ENCODE peak calls at places on chromosome 1, in eight cellular contexts. One of them, this sample, is unnamed.
A peak's percentile ranks its signal among the peaks of the same experiment; 100 is the strongest.

GRCh38 chr1:215052656-215053055 is 29.9 kb upstream of the KCNK2 start:
- DNase-seq in body of pancreas: no peak
- DNase-seq in tibial nerve: no peak
- DNase-seq in A549: no peak
- DNase-seq in Peyer's patch: no peak
- DNase-seq in GM12891: no peak
- DNase-seq in NB4: no peak
- DNase-seq in transverse colon: no peak
- DNase-seq in this sample: no peak

GRCh38 chr1:64823691-64824476 is 79.0 kb downstream of the RAVER2 start:
- DNase-seq in NB4: peak; percentile 73
- DNase-seq in A549: peak; percentile 74
- DNase-seq in tibial nerve: peak; percentile 91
- DNase-seq in transverse colon: peak; percentile 76
- DNase-seq in GM12891: no peak
- DNase-seq in body of pancreas: peak; percentile 86
- DNase-seq in Peyer's patch: peak; percentile 69
- DNase-seq in this sample: peak; percentile 78

GRCh38 chr1:157193219-157193618 is 55.0 kb upstream of the ETV3 start:
- DNase-seq in tibial nerve: no peak
- DNase-seq in body of pancreas: no peak
- DNase-seq in NB4: no peak
- DNase-seq in GM12891: no peak
- DNase-seq in A549: no peak
- DNase-seq in Peyer's patch: no peak
- DNase-seq in transverse colon: no peak
- DNase-seq in this sample: no peak

GRCh38 chr1:3002349-3003038 is 18.8 kb upstream of the ACTRT2 start:
- DNase-seq in GM12891: no peak
- DNase-seq in NB4: no peak
- DNase-seq in transverse colon: no peak
- DNase-seq in body of pancreas: no peak
- DNase-seq in A549: no peak
- DNase-seq in tibial nerve: no peak
- DNase-seq in Peyer's patch: no peak
- DNase-seq in this sample: no peak

GRCh38 chr1:180920702-180921101 is 8.0 kb downstream of the KIAA1614 start:
- DNase-seq in transverse colon: no peak
- DNase-seq in NB4: no peak
- DNase-seq in A549: peak; percentile 26
- DNase-seq in GM12891: peak; percentile 46
- DNase-seq in Peyer's patch: no peak
- DNase-seq in body of pancreas: no peak
- DNase-seq in tibial nerve: no peak
- DNase-seq in this sample: peak; percentile 12

GRCh38 chr1:165397945-165398344 is 41.4 kb upstream of the LMX1A start:
- DNase-seq in GM12891: no peak
- DNase-seq in transverse colon: no peak
- DNase-seq in NB4: peak; percentile 43
- DNase-seq in Peyer's patch: no peak
- DNase-seq in A549: no peak
- DNase-seq in body of pancreas: peak; percentile 17
- DNase-seq in tibial nerve: peak; percentile 38
- DNase-seq in this sample: no peak

GRCh38 chr1:47437518-47438320 is at the start of gene FOXD2:
- DNase-seq in GM12891: peak; percentile 98
- DNase-seq in body of pancreas: peak; percentile 86
- DNase-seq in NB4: peak; percentile 92
- DNase-seq in tibial nerve: peak; percentile 84
- DNase-seq in A549: peak; percentile 84
- DNase-seq in Peyer's patch: peak; percentile 83
- DNase-seq in transverse colon: peak; percentile 94
- DNase-seq in this sample: peak; percentile 93

GRCh38 chr1:211323156-211324063 is 3.2 kb upstream of the TRAF5 start:
- DNase-seq in NB4: peak; percentile 79
- DNase-seq in GM12891: no peak
- DNase-seq in transverse colon: peak; percentile 68
- DNase-seq in A549: peak; percentile 66
- DNase-seq in body of pancreas: peak; percentile 75
- DNase-seq in Peyer's patch: peak; percentile 81
- DNase-seq in tibial nerve: peak; percentile 77
- DNase-seq in this sample: peak; percentile 70

GRCh38 chr1:77978293-77978968 is 441 bp downstream of the FUBP1 start:
- DNase-seq in A549: peak; percentile 88
- DNase-seq in body of pancreas: peak; percentile 78
- DNase-seq in transverse colon: peak; percentile 78
- DNase-seq in tibial nerve: peak; percentile 82
- DNase-seq in NB4: peak; percentile 96
- DNase-seq in GM12891: peak; percentile 38
- DNase-seq in Peyer's patch: peak; percentile 78
- DNase-seq in this sample: peak; percentile 92

GRCh38 chr1:3930696-3931309 is 30.7 kb upstream of the C1orf174 start:
- DNase-seq in GM12891: no peak
- DNase-seq in A549: no peak
- DNase-seq in NB4: no peak
- DNase-seq in Peyer's patch: no peak
- DNase-seq in body of pancreas: no peak
- DNase-seq in tibial nerve: no peak
- DNase-seq in transverse colon: no peak
- DNase-seq in this sample: peak; percentile 33

GRCh38 chr1:9655127-9655723 is 3.7 kb downstream of the PIK3CD start:
- DNase-seq in GM12891: no peak
- DNase-seq in Peyer's patch: peak; percentile 30
- DNase-seq in transverse colon: no peak
- DNase-seq in NB4: peak; percentile 85
- DNase-seq in tibial nerve: no peak
- DNase-seq in body of pancreas: no peak
- DNase-seq in A549: no peak
- DNase-seq in this sample: no peak

GRCh38 chr1:9659328-9659727 is 7.8 kb downstream of the PIK3CD start:
- DNase-seq in A549: no peak
- DNase-seq in tibial nerve: no peak
- DNase-seq in Peyer's patch: no peak
- DNase-seq in transverse colon: no peak
- DNase-seq in body of pancreas: no peak
- DNase-seq in GM12891: no peak
- DNase-seq in NB4: peak; percentile 70
- DNase-seq in this sample: no peak

GRCh38 chr1:9658186-9658585 is 6.7 kb downstream of the PIK3CD start:
- DNase-seq in transverse colon: no peak
- DNase-seq in A549: no peak
- DNase-seq in GM12891: no peak
- DNase-seq in NB4: peak; percentile 59
- DNase-seq in tibial nerve: no peak
- DNase-seq in Peyer's patch: no peak
- DNase-seq in body of pancreas: no peak
- DNase-seq in this sample: no peak

GRCh38 chr1:9655836-9656235 is 4.3 kb downstream of the PIK3CD start:
- DNase-seq in A549: no peak
- DNase-seq in transverse colon: no peak
- DNase-seq in GM12891: no peak
- DNase-seq in NB4: no peak
- DNase-seq in Peyer's patch: no peak
- DNase-seq in body of pancreas: no peak
- DNase-seq in tibial nerve: no peak
- DNase-seq in this sample: no peak

GRCh38 chr1:9657521-9658032 is 6.0 kb downstream of the PIK3CD start:
- DNase-seq in tibial nerve: no peak
- DNase-seq in body of pancreas: no peak
- DNase-seq in Peyer's patch: no peak
- DNase-seq in GM12891: no peak
- DNase-seq in transverse colon: no peak
- DNase-seq in NB4: peak; percentile 57
- DNase-seq in A549: no peak
- DNase-seq in this sample: peak; percentile 10
- TF ChIP-seq POLR2A in tibial nerve: no peak
- TF ChIP-seq POLR2A in body of pancreas: no peak
- TF ChIP-seq POLR2A in Peyer's patch: no peak
- TF ChIP-seq POLR2A in GM12891: no peak
- TF ChIP-seq POLR2A in transverse colon: no peak
- TF ChIP-seq POLR2A in NB4: no peak
- TF ChIP-seq POLR2A in A549: no peak
- TF ChIP-seq POLR2A in this sample: no peak

GRCh38 chr1:11157394-11157793 is 31.8 kb upstream of the ANGPTL7 start:
- DNase-seq in body of pancreas: no peak
- DNase-seq in A549: no peak
- DNase-seq in NB4: no peak
- DNase-seq in transverse colon: no peak
- DNase-seq in Peyer's patch: no peak
- DNase-seq in GM12891: no peak
- DNase-seq in tibial nerve: no peak
- DNase-seq in this sample: no peak

GRCh38 chr1:11157867-11158266 is 31.3 kb upstream of the ANGPTL7 start:
- DNase-seq in NB4: no peak
- DNase-seq in transverse colon: no peak
- DNase-seq in A549: no peak
- DNase-seq in GM12891: no peak
- DNase-seq in body of pancreas: peak; percentile 13
- DNase-seq in tibial nerve: peak; percentile 80
- DNase-seq in Peyer's patch: no peak
- DNase-seq in this sample: no peak

GRCh38 chr1:11156441-11156840 is 32.7 kb upstream of the ANGPTL7 start:
- DNase-seq in Peyer's patch: no peak
- DNase-seq in transverse colon: no peak
- DNase-seq in NB4: no peak
- DNase-seq in GM12891: no peak
- DNase-seq in tibial nerve: no peak
- DNase-seq in body of pancreas: no peak
- DNase-seq in A549: no peak
- DNase-seq in this sample: no peak

GRCh38 chr1:11158291-11158690 is 30.9 kb upstream of the ANGPTL7 start:
- DNase-seq in NB4: no peak
- DNase-seq in Peyer's patch: no peak
- DNase-seq in transverse colon: no peak
- DNase-seq in GM12891: no peak
- DNase-seq in tibial nerve: no peak
- DNase-seq in body of pancreas: no peak
- DNase-seq in A549: no peak
- DNase-seq in this sample: no peak

GRCh38 chr1:11156958-11157357 is 32.2 kb upstream of the ANGPTL7 start:
- DNase-seq in tibial nerve: no peak
- DNase-seq in NB4: no peak
- DNase-seq in transverse colon: no peak
- DNase-seq in GM12891: no peak
- DNase-seq in Peyer's patch: no peak
- DNase-seq in A549: no peak
- DNase-seq in body of pancreas: no peak
- DNase-seq in this sample: no peak
- TF ChIP-seq POLR2A in tibial nerve: no peak
- TF ChIP-seq POLR2A in NB4: no peak
- TF ChIP-seq POLR2A in transverse colon: no peak
- TF ChIP-seq POLR2A in GM12891: no peak
- TF ChIP-seq POLR2A in Peyer's patch: no peak
- TF ChIP-seq POLR2A in A549: no peak
- TF ChIP-seq POLR2A in body of pancreas: no peak
- TF ChIP-seq POLR2A in this sample: no peak

GRCh38 chr1:150578278-150579109 is 916 bp downstream of the MCL1 start:
- DNase-seq in GM12891: no peak
- DNase-seq in NB4: peak; percentile 73
- DNase-seq in body of pancreas: peak; percentile 41
- DNase-seq in Peyer's patch: no peak
- DNase-seq in tibial nerve: peak; percentile 80
- DNase-seq in A549: peak; percentile 67
- DNase-seq in transverse colon: peak; percentile 54
- DNase-seq in this sample: peak; percentile 75
- TF ChIP-seq POLR2A in GM12891: peak; percentile 26
- TF ChIP-seq POLR2A in NB4: no peak
- TF ChIP-seq POLR2A in body of pancreas: no peak
- TF ChIP-seq POLR2A in Peyer's patch: peak; percentile 31
- TF ChIP-seq POLR2A in tibial nerve: no peak
- TF ChIP-seq POLR2A in A549: no peak
- TF ChIP-seq POLR2A in transverse colon: peak; percentile 27
- TF ChIP-seq POLR2A in this sample: no peak

GRCh38 chr1:150484431-150484830 is 2.8 kb upstream of the TARS2 start:
- DNase-seq in NB4: no peak
- DNase-seq in transverse colon: no peak
- DNase-seq in tibial nerve: no peak
- DNase-seq in Peyer's patch: no peak
- DNase-seq in GM12891: no peak
- DNase-seq in body of pancreas: no peak
- DNase-seq in A549: no peak
- DNase-seq in this sample: no peak

GRCh38 chr1:150487763-150488115 is 520 bp downstream of the TARS2 start:
- DNase-seq in Peyer's patch: no peak
- DNase-seq in tibial nerve: no peak
- DNase-seq in body of pancreas: no peak
- DNase-seq in transverse colon: no peak
- DNase-seq in NB4: no peak
- DNase-seq in GM12891: no peak
- DNase-seq in A549: no peak
- DNase-seq in this sample: no peak

GRCh38 chr1:150484861-150485260 is 2.4 kb upstream of the TARS2 start:
- DNase-seq in body of pancreas: peak; percentile 14
- DNase-seq in NB4: peak; percentile 40
- DNase-seq in A549: peak; percentile 53
- DNase-seq in Peyer's patch: no peak
- DNase-seq in GM12891: no peak
- DNase-seq in transverse colon: no peak
- DNase-seq in tibial nerve: no peak
- DNase-seq in this sample: peak; percentile 53

GRCh38 chr1:150486966-150487762 is at the start of gene TARS2:
- DNase-seq in NB4: peak; percentile 99
- DNase-seq in GM12891: peak; percentile 76
- DNase-seq in tibial nerve: peak; percentile 99
- DNase-seq in Peyer's patch: peak; percentile 93
- DNase-seq in transverse colon: peak; percentile 97
- DNase-seq in A549: peak; percentile 99
- DNase-seq in body of pancreas: peak; percentile 96
- DNase-seq in this sample: peak; percentile 99
- TF ChIP-seq POLR2A in NB4: peak; percentile 91
- TF ChIP-seq POLR2A in GM12891: peak; percentile 96
- TF ChIP-seq POLR2A in tibial nerve: peak; percentile 64
- TF ChIP-seq POLR2A in Peyer's patch: peak; percentile 65
- TF ChIP-seq POLR2A in transverse colon: peak; percentile 77
- TF ChIP-seq POLR2A in A549: peak; percentile 73
- TF ChIP-seq POLR2A in body of pancreas: peak; percentile 18
- TF ChIP-seq POLR2A in this sample: peak; percentile 92

DNA sequence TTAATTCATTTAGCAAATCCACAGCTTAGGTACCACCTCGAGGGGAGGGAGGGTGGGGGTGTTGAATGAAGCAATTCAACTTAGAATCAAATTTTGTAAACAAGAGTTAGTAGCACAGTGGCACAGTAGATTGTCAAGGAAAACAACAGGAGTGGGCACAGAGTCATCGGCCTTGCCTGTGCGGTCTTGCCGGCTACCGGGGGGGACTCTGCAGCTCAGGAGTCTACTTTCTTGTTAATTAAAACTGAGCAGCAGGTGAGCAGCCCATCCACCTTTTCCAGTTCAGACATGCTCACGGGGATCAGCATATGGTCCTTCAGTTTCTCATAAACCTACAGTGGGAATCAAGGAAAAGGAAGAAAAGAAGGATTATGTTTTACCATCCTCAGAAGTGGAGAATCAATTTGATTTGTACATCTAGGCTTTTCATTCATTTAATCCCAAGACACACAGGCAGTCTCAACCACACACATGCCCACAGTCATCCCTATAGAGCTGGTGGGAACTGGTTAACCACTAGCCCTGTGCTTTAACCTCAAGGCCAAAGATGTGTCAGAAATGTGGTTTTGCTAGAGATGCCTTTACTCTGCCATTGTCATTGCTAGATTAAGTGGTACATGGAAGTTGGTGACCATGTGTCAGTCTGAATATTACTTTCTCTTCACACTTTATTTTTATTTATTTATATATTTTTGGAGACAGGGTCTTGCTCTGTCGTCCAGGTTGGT is 45.0 kb upstream of the BCL10 start:
- DNase-seq in transverse colon: no peak
- DNase-seq in body of pancreas: no peak
- DNase-seq in tibial nerve: no peak
- DNase-seq in NB4: peak; percentile 63
- DNase-seq in A549: no peak
- DNase-seq in GM12891: no peak
- DNase-seq in Peyer's patch: no peak
- DNase-seq in this sample: no peak
- TF ChIP-seq POLR2A in transverse colon: no peak
- TF ChIP-seq POLR2A in body of pancreas: no peak
- TF ChIP-seq POLR2A in tibial nerve: no peak
- TF ChIP-seq POLR2A in NB4: no peak
- TF ChIP-seq POLR2A in A549: no peak
- TF ChIP-seq POLR2A in GM12891: no peak
- TF ChIP-seq POLR2A in Peyer's patch: no peak
- TF ChIP-seq POLR2A in this sample: no peak